ENCODE peak calls at places on chromosomes 3 and 15, in seven cellular contexts. D is kidney, R is keratinocyte, W is endothelial cell of umbilical vein, H is H1, K is HCT116, N is fibroblast of lung. S is an unnamed sample.

GRCh38 chr15:51281368-51281967 is 56.9 kb downstream of the CYP19A1 start:
- DNase-seq in H (no peak), D (peak), R (peak), N (peak), W (peak), K (peak), S (peak)

GRCh38 chr15:48510976-48511375 is 134.5 kb downstream of the FBN1 start:
- DNase-seq in N (peak), W (no peak), H (no peak), K (no peak), R (no peak), D (no peak), S (no peak)

GRCh38 chr3:155334897-155335883 is 41.7 kb upstream of the STRIT1 start:
- DNase-seq in H (no peak), R (no peak), K (no peak), W (peak), N (peak), D (no peak), S (no peak)

GRCh38 chr3:127867986-127868385 is 45.7 kb upstream of the MGLL start:
- DNase-seq in K (no peak), D (no peak), R (no peak), W (no peak), H (no peak), N (peak), S (peak)

GRCh38 chr3:19885468-19885867 is 48.5 kb downstream of the EFHB start:
- DNase-seq in W (peak), K (no peak), H (no peak), N (peak), R (no peak), D (no peak), S (peak)

GRCh38 chr15:60772395-60773120 is 293.6 kb upstream of the ICE2 start:
- DNase-seq in W (no peak), R (no peak), D (no peak), H (no peak), K (no peak), N (no peak), S (no peak)

GRCh38 chr3:14902719-14903118 is 44.7 kb upstream of the NR2C2 start:
- DNase-seq in W (no peak), H (no peak), N (no peak), R (no peak), K (no peak), D (no peak), S (no peak)

GRCh38 chr15:78204351-78205309 is 29.7 kb downstream of the ACSBG1 start:
- DNase-seq in W (no peak), K (no peak), R (no peak), D (peak), N (no peak), H (no peak), S (no peak)

GRCh38 chr3:190131329-190131728 is 10.6 kb upstream of the P3H2 start:
- DNase-seq in N (peak), H (no peak), K (peak), W (peak), R (peak), D (no peak), S (peak)

GRCh38 chr3:170475091-170475705 is 56.5 kb downstream of the CLDN11 start:
- DNase-seq in R (no peak), W (no peak), N (peak), K (no peak), H (no peak), D (no peak), S (no peak)

GRCh38 chr3:194768586-194768985 is 82.9 kb downstream of the FAM43A start:
- DNase-seq in R (no peak), N (no peak), W (no peak), H (no peak), K (no peak), D (no peak), S (no peak)

GRCh38 chr15:32098033-32098432 is 67.7 kb downstream of the CHRNA7 start:
- DNase-seq in W (no peak), N (no peak), H (no peak), R (no peak), K (no peak), D (no peak), S (no peak)

GRCh38 chr3:149620291-149621020 is 37.4 kb downstream of the WWTR1 start:
- DNase-seq in H (no peak), R (no peak), W (no peak), D (no peak), K (no peak), N (peak), S (peak)

GRCh38 chr3:17032407-17033034 is 147.8 kb downstream of the PLCL2 start:
- DNase-seq in H (no peak), K (peak), W (peak), D (no peak), R (no peak), N (peak), S (no peak)

GRCh38 chr15:42037650-42038049 is 16.8 kb upstream of the PLA2G4E start:
- DNase-seq in R (peak), D (peak), N (no peak), K (no peak), W (no peak), H (no peak), S (peak)

GRCh38 chr15:83064859-83065258 is 2.2 kb downstream of the BTBD1 start:
- DNase-seq in W (peak), N (peak), D (no peak), H (no peak), R (no peak), K (no peak), S (peak)

GRCh38 chr15:88002721-88003120 is 253.8 kb downstream of the NTRK3 start:
- DNase-seq in H (no peak), W (no peak), N (no peak), K (no peak), R (no peak), D (no peak), S (no peak)

GRCh38 chr3:60294181-60294580 is 957.1 kb downstream of the FHIT start:
- DNase-seq in K (no peak), H (no peak), W (no peak), D (no peak), R (no peak), N (peak), S (no peak)

DNA sequence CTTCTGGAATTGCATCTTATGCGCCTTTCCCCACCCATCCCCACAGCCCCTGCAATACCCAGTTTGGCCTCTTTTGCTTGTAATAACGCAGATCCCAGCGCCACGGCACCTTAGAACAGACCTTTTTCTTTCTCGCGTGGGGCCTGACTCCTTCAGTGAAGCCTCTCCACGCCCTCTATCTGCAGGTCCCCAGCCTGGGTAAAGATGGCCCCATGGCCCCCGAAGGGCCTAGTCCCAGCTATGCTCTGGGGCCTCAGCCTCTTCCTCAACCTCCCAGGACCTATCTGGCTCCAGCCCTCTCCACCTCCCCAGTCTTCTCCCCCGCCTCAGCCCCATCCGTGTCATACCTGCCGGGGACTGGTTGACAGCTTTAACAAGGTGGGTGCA is 594 bp downstream of the CRELD1 start:
- DNase-seq in R (no peak), K (no peak), D (no peak), H (no peak), N (no peak), W (no peak), S (no peak)
- TF ChIP-seq CTCF in R (no peak), K (no peak), D (peak), H (peak), N (no peak), W (peak), S (peak)

GRCh38 chr3:139934557-139935070 is 371 bp upstream of the CLSTN2 start:
- DNase-seq in R (no peak), D (peak), N (peak), K (no peak), H (peak), W (no peak), S (peak)
- H3K9ac ChIP-seq in R (no peak), D (no peak), N (no peak), K (no peak), H (no peak), W (no peak), S (no peak)

GRCh38 chr15:64688770-64689169 is 86.6 kb downstream of the RBPMS2 start:
- DNase-seq in R (no peak), K (no peak), W (no peak), H (no peak), D (no peak), N (no peak), S (no peak)

GRCh38 chr15:64690008-64690407 is 85.4 kb downstream of the RBPMS2 start:
- DNase-seq in R (no peak), N (no peak), W (no peak), H (no peak), K (no peak), D (no peak), S (no peak)

GRCh38 chr15:64693134-64693533 is 82.3 kb downstream of the RBPMS2 start:
- DNase-seq in D (no peak), H (no peak), K (no peak), R (no peak), W (no peak), N (peak), S (peak)

GRCh38 chr15:64692166-64692565 is 83.2 kb downstream of the RBPMS2 start:
- DNase-seq in D (no peak), N (no peak), H (no peak), K (no peak), W (no peak), R (no peak), S (no peak)

GRCh38 chr15:64690578-64691296 is 84.7 kb downstream of the RBPMS2 start:
- DNase-seq in D (no peak), R (no peak), N (no peak), H (no peak), W (no peak), K (no peak), S (no peak)
- TF ChIP-seq CTCF in D (no peak), R (peak), N (no peak), H (peak), W (no peak), K (peak), S (no peak)

GRCh38 chr15:52803543-52804306 is 13.6 kb upstream of the ONECUT1 start:
- DNase-seq in K (no peak), R (no peak), W (no peak), N (no peak), H (no peak), D (no peak), S (no peak)

GRCh38 chr15:52804526-52805081 is 14.5 kb upstream of the ONECUT1 start:
- DNase-seq in W (no peak), R (no peak), H (no peak), N (no peak), K (no peak), D (peak), S (no peak)

GRCh38 chr15:52806284-52806655 is 16.1 kb upstream of the ONECUT1 start:
- DNase-seq in W (no peak), D (no peak), R (no peak), K (no peak), H (no peak), N (no peak), S (no peak)

GRCh38 chr15:52808441-52808840 is 18.3 kb upstream of the ONECUT1 start:
- DNase-seq in H (no peak), D (no peak), R (no peak), K (no peak), W (no peak), N (no peak), S (no peak)

GRCh38 chr15:52805351-52806283 is 15.5 kb upstream of the ONECUT1 start:
- DNase-seq in N (no peak), K (no peak), H (no peak), W (no peak), R (no peak), D (peak), S (no peak)
- H3K9ac ChIP-seq in N (no peak), K (no peak), H (peak), W (no peak), R (no peak), D (no peak), S (no peak)

DNA sequence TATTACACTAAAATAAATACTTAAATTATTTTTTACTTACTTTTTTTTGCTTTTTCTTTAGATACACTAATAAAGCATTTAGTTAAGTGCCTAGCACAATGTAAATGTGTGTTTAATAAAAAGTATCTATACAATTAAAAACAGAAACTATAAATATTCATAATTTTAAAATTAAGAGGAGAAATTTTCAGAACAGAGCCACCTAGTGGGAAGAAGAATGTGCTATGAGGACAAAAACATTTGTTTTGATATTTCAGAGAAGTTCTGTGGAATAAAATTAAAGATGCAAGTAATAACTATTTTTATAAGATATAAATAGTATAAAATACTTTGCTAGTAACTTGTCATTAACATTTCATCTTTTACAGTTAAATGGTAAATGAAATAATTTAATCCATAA is 33.6 kb upstream of the PLSCR5 start:
- DNase-seq in K (no peak), N (no peak), W (peak), D (no peak), R (no peak), H (no peak), S (no peak)
- TF ChIP-seq CTCF in K (peak), N (no peak), W (no peak), D (peak), R (peak), H (no peak), S (peak)

DNA sequence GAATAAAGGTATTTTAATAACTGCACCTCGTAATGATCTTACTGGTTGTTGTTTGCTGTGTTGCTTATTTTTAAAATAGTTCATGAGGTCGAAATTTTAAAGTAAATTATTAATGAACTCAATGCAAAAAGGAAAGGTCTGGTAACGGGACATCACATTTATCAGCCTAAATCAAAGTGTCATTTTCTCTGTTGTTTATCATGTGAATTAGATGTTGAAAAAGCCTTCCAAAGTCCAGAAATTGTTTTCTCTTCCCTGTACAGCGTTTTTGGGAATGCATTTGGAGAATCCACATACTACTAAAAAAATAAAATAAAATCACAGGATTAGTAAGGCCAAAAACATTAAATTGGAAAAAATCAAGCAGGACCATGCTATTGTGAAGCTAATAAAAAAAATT is 339.2 kb upstream of the NECTIN3 start:
- DNase-seq in R (no peak), K (no peak), N (no peak), D (no peak), W (no peak), H (no peak), S (no peak)
- H3K9ac ChIP-seq in R (no peak), K (no peak), N (no peak), D (no peak), W (no peak), H (no peak), S (no peak)

DNA sequence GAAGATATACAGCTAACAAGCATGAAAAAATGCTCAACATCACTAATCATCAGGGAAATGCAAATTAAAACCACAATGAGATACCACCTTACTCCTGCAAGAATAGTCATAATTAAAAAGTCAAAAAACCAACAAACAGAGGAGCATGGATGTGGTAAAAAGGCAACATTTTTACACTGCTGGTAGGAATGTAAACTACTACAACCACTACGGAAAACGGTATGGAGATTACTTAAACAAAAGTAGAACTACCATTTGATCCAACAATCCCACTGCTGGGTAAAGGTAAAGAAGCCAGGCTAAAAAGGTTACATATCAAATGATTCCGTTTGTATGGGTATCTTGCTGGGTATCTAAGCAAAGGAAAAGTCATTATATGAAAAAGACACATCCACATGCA is 53.8 kb downstream of the STAG1 start:
- DNase-seq in D (no peak), H (no peak), W (no peak), N (peak), R (no peak), K (no peak), S (no peak)
- TF ChIP-seq CTCF in D (no peak), H (no peak), W (no peak), N (no peak), R (no peak), K (no peak), S (no peak)

GRCh38 chr3:65597225-65597951 is 441.3 kb downstream of the MAGI1 start:
- DNase-seq in R (no peak), N (peak), H (peak), W (peak), K (no peak), D (peak), S (peak)
- H3K9ac ChIP-seq in R (no peak), N (no peak), H (peak), W (no peak), K (no peak), D (no peak), S (peak)

DNA sequence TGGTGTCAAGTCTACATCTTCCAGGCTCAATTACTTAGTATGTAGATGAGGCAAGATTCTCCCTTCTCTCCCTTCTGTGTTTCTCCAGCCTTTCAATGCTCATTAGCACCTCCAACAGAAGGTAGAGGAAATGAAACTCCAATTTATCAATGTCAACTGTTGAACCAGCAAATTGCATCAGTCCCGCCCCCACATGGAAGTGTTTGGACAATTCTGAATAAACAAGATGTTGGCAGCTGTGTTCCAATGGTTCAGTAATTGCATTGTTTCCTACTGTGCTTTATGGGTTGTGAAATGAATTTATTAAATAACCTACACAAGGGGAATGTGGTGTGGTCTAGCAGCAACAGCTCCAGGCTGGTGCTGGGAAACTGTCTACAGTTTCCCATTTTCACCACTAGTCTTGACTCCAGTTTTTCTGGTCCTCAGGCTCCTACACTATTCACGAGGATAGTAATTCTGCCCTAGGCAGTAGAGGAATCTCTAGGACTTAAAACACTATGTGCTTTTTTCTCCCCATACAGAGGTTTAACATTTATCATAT is 91.9 kb downstream of the MB21D2 start:
- DNase-seq in D (no peak), K (no peak), R (no peak), N (peak), H (no peak), W (peak), S (peak)
- TF ChIP-seq CTCF in D (no peak), K (no peak), R (peak), N (no peak), H (no peak), W (peak), S (peak)

S was measured in mammary epithelial cell.